ENCODE peak calls at places on chromosomes 7 and 10, in five cellular contexts. Y, Q, R, W and S are unnamed samples.
A peak's percentile ranks its signal among the peaks of the same experiment; 100 is the strongest.

GRCh38 chr7:42502022-42502421 is 265.0 kb upstream of the GLI3 start:
- DNase-seq in W (no peak), Y (no peak), Q (no peak), R (no peak), S (no peak)

GRCh38 chr7:152544971-152545619 is 109.3 kb upstream of the KMT2C start:
- DNase-seq in Q (no peak), R (no peak), W (no peak), Y (no peak), S (no peak)

GRCh38 chr7:80611353-80611752 is 27.1 kb upstream of the CD36 start:
- DNase-seq in Y (no peak), R (no peak), Q (no peak), W (no peak), S (no peak)

GRCh38 chr10:61973169-61973568 is 71.7 kb downstream of the ARID5B start:
- DNase-seq in Y (no peak), Q (no peak), R (no peak), W (no peak), S (no peak)

GRCh38 chr7:154741131-154741530 is 261.8 kb downstream of the PAXIP1 start:
- DNase-seq in W (no peak), R (no peak), Y (no peak), Q (no peak), S (no peak)

GRCh38 chr7:42445691-42446090 is 208.7 kb upstream of the GLI3 start:
- DNase-seq in R (no peak), Y (no peak), Q (no peak), W (no peak), S (no peak)

GRCh38 chr7:3107889-3108570 is 64.4 kb upstream of the CARD11 start:
- DNase-seq in R (no peak), W (no peak), Y (no peak), Q (no peak), S (no peak)

GRCh38 chr7:7405461-7405860 is 130.2 kb downstream of the COL28A1 start:
- DNase-seq in W (no peak), Y (no peak), Q (no peak), R (no peak), S (no peak)

GRCh38 chr7:73865738-73866445 is 4.9 kb downstream of the TMEM270 start:
- DNase-seq in Y (peak; percentile 58), Q (no peak), W (no peak), R (peak; percentile 41), S (peak; percentile 43)

GRCh38 chr7:17041324-17041723 is 159.5 kb upstream of the AGR3 start:
- DNase-seq in W (no peak), Y (no peak), Q (no peak), R (no peak), S (no peak)

GRCh38 chr7:157827045-157827862 is 490.4 kb downstream of the DNAJB6 start:
- DNase-seq in R (no peak), W (peak; percentile 47), Q (no peak), Y (no peak), S (no peak)

GRCh38 chr7:29194594-29195417 is at the start of gene CHN2:
- DNase-seq in R (peak; percentile 75), W (peak; percentile 85), Y (peak; percentile 82), Q (peak; percentile 76), S (peak; percentile 76)

GRCh38 chr10:11913184-11913641 is 90.1 kb downstream of the PROSER2 start:
- DNase-seq in Y (no peak), W (no peak), Q (no peak), R (no peak), S (no peak)

GRCh38 chr7:41870017-41870416 is 167.1 kb upstream of the INHBA start:
- DNase-seq in W (no peak), Y (no peak), Q (no peak), R (no peak), S (no peak)

GRCh38 chr7:50073093-50073492 is 20.0 kb downstream of the ZPBP start:
- DNase-seq in W (no peak), Y (no peak), R (no peak), Q (no peak), S (no peak)

GRCh38 chr7:158613481-158613880 is 25.9 kb upstream of the PTPRN2 start:
- DNase-seq in R (no peak), W (no peak), Q (no peak), Y (no peak), S (no peak)

GRCh38 chr10:44400553-44400952 is 15.7 kb upstream of the CXCL12 start:
- DNase-seq in W (no peak), Q (no peak), Y (no peak), R (no peak), S (no peak)

GRCh38 chr10:72328045-72328828 is 26.5 kb downstream of the DNAJB12 start:
- DNase-seq in Q (no peak), Y (peak; percentile 84), R (peak; percentile 85), W (no peak), S (no peak)

GRCh38 chr7:131648491-131648890 is 92.1 kb upstream of the PODXL start:
- DNase-seq in R (no peak), Y (no peak), W (peak; percentile 20), Q (no peak), S (no peak)

GRCh38 chr7:25632616-25633015 is 404.3 kb upstream of the NPVF start:
- DNase-seq in Q (no peak), W (no peak), R (no peak), Y (no peak), S (no peak)

GRCh38 chr10:95289003-95289920 is 1.5 kb downstream of the PDLIM1 start:
- DNase-seq in R (no peak), Q (no peak), W (no peak), Y (no peak), S (no peak)

GRCh38 chr10:73864229-73864628 is 10.1 kb downstream of the CAMK2G start:
- DNase-seq in Y (no peak), W (no peak), R (no peak), Q (no peak), S (no peak)

GRCh38 chr10:28135258-28135657 is 136.4 kb upstream of the ODAD2 start:
- DNase-seq in Q (no peak), W (no peak), R (no peak), Y (no peak), S (no peak)

GRCh38 chr7:77393261-77393660 is 22.9 kb downstream of the GSAP start:
- DNase-seq in Y (no peak), R (no peak), W (no peak), Q (no peak), S (no peak)

GRCh38 chr10:96512524-96512991 is 1.2 kb downstream of the TLL2 start:
- DNase-seq in Y (peak; percentile 73), Q (no peak), R (no peak), W (no peak), S (peak; percentile 37)

GRCh38 chr10:6019796-6020195 is 42.4 kb downstream of the IL2RA start:
- DNase-seq in Y (no peak), W (no peak), R (no peak), Q (no peak), S (no peak)